ENCODE peak calls at places on chromosomes 6 and 20, in ten cellular contexts. I is AG04450, X is PC-3, C is BE2C, G is upper lobe of right lung, E is neural progenitor cell, V is left lung, P is breast epithelium, R is mucosa of descending colon, K is cardiac muscle cell. N is an unnamed sample.
A peak's percentile ranks its signal among the peaks of the same experiment; 100 is the strongest.

GRCh38 chr6:163180874-163181541 is 233.5 kb upstream of the QKI start:
- DNase-seq in C (peak; percentile 24), I (no peak), G (peak; percentile 87), P (no peak), V (peak; percentile 69), E (peak; percentile 81), R (peak; percentile 43), K (peak; percentile 84), X (peak; percentile 77), N (peak; percentile 75)

GRCh38 chr20:2340823-2341222 is 39.9 kb upstream of the TGM6 start:
- DNase-seq in I (no peak), P (no peak), R (no peak), V (no peak), X (no peak), E (no peak), K (no peak), G (no peak), C (no peak), N (no peak)

GRCh38 chr20:14882846-14883245 is 545.4 kb upstream of the FLRT3 start:
- DNase-seq in C (no peak), X (no peak), V (no peak), G (no peak), P (no peak), I (no peak), K (no peak), E (no peak), R (no peak), N (no peak)

GRCh38 chr6:105022416-105022815 is 65.5 kb downstream of the LIN28B start:
- DNase-seq in X (no peak), P (no peak), K (no peak), I (no peak), G (no peak), R (no peak), E (peak; percentile 8), V (no peak), C (no peak), N (no peak)

GRCh38 chr20:17570347-17571152 is 675 bp downstream of the DSTN start:
- DNase-seq in C (peak; percentile 72), K (peak; percentile 55), P (peak; percentile 58), G (peak; percentile 83), I (no peak), X (peak; percentile 49), E (peak; percentile 80), R (peak; percentile 77), V (peak; percentile 55), N (peak; percentile 60)

GRCh38 chr20:610130-611046 is at the start of gene TCF15:
- DNase-seq in V (no peak), P (peak; percentile 5), I (no peak), X (peak; percentile 40), K (peak; percentile 44), E (peak; percentile 87), R (no peak), C (peak; percentile 75), G (peak; percentile 55), N (peak; percentile 11)

GRCh38 chr6:157240059-157240959 is 83.0 kb downstream of the TMEM242 start:
- DNase-seq in E (peak; percentile 55), I (no peak), K (peak; percentile 38), R (peak; percentile 75), X (peak; percentile 60), V (no peak), G (peak; percentile 59), C (no peak), P (no peak), N (peak; percentile 33)

GRCh38 chr6:35717449-35718353 is 19.1 kb upstream of the ARMC12 start:
- DNase-seq in V (no peak), C (no peak), K (no peak), G (peak; percentile 61), E (no peak), R (no peak), I (no peak), X (no peak), P (peak; percentile 28), N (no peak)

GRCh38 chr6:159250633-159251032 is 81.4 kb downstream of the FNDC1 start:
- DNase-seq in E (no peak), R (no peak), X (no peak), P (no peak), I (no peak), K (no peak), C (no peak), V (no peak), G (no peak), N (no peak)

GRCh38 chr6:159255434-159255951 is 86.3 kb downstream of the FNDC1 start:
- DNase-seq in R (no peak), X (no peak), V (no peak), C (no peak), P (no peak), I (no peak), E (no peak), K (no peak), G (no peak), N (no peak)

GRCh38 chr6:159252955-159253508 is 83.8 kb downstream of the FNDC1 start:
- DNase-seq in R (no peak), K (peak; percentile 75), I (peak; percentile 4), P (no peak), C (peak; percentile 20), G (no peak), E (peak; percentile 68), X (peak; percentile 39), V (no peak), N (peak; percentile 64)

GRCh38 chr6:159256128-159256527 is 86.9 kb downstream of the FNDC1 start:
- DNase-seq in K (no peak), P (no peak), V (no peak), E (no peak), I (no peak), C (no peak), G (no peak), R (no peak), X (no peak), N (no peak)

DNA sequence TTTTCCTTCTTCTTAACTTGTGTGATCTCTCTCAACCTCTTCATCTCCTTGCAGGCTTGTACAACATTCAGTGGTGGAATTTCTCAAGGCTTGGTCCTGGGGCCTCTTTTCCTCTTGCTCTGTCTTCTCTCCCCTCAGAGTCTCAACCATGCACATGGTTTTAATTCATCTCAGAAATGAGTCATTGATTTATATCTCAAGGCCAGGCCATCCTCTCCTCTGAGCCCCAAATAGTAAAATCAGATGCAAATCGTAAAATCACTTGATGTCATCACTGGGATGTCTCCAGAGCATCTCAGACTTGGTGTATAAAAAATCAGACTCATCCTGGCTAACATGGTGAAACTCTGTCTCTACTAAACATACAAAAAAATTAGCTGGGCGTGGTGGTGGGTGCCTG is 85.0 kb downstream of the FNDC1 start:
- DNase-seq in X (no peak), V (no peak), R (no peak), K (no peak), C (no peak), P (no peak), I (no peak), E (no peak), G (no peak), N (no peak)
- TF ChIP-seq CTCF in X (no peak), V (no peak), R (no peak), K (no peak), C (no peak), P (no peak), I (no peak), E (no peak), G (no peak), N (no peak)

GRCh38 chr6:88965691-88966090 is 2.3 kb upstream of the RNGTT start:
- DNase-seq in C (no peak), G (no peak), K (no peak), X (no peak), I (no peak), P (no peak), V (no peak), R (no peak), E (no peak), N (no peak)

GRCh38 chr6:88967891-88968290 is 4.5 kb upstream of the RNGTT start:
- DNase-seq in V (no peak), C (no peak), P (no peak), X (no peak), G (no peak), E (no peak), R (no peak), I (no peak), K (no peak), N (no peak)

GRCh38 chr6:88963139-88964090 is at the start of gene RNGTT:
- DNase-seq in E (peak; percentile 98), V (peak; percentile 99), G (peak; percentile 100), K (peak; percentile 99), X (peak; percentile 93), I (peak; percentile 90), P (peak; percentile 98), C (peak; percentile 99), R (peak; percentile 99), N (peak; percentile 97)

GRCh38 chr6:88958842-88959241 is 4.6 kb downstream of the RNGTT start:
- DNase-seq in G (no peak), P (no peak), K (no peak), C (no peak), V (no peak), E (no peak), X (no peak), I (no peak), R (no peak), N (no peak)

DNA sequence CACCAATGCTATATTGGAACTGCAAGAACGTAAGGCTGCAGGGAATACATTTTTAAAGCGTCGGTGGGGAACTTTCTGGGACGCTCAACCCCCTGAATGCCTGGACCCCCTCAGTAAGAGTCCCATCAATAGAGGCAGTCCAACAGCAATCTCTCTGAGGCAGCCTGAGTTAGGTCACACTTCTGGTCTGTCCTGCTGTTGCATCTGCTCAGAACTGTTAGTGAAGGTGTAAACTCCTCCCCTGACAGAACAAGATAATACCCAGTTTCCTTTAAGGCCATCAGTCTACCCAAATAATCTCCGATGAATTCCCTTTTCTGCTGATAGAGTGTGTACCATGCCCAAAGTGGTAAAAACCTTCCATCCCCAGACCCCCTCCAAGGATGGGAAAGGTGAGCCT is 1.1 kb upstream of the RNGTT start:
- DNase-seq in G (no peak), P (no peak), E (no peak), R (no peak), I (no peak), V (no peak), X (no peak), C (no peak), K (no peak), N (no peak)
- H3K4me3 ChIP-seq in G (peak overlapping the region; percentile 99), P (no peak overlapping the region), E (peak overlapping the region; percentile 84), R (no peak overlapping the region), I (peak overlapping the region; percentile 64), V (peak overlapping the region; percentile 55), X (peak overlapping the region; percentile 80), C (peak overlapping the region; percentile 99), K (peak overlapping the region; percentile 71), N (peak overlapping the region; percentile 98)

DNA sequence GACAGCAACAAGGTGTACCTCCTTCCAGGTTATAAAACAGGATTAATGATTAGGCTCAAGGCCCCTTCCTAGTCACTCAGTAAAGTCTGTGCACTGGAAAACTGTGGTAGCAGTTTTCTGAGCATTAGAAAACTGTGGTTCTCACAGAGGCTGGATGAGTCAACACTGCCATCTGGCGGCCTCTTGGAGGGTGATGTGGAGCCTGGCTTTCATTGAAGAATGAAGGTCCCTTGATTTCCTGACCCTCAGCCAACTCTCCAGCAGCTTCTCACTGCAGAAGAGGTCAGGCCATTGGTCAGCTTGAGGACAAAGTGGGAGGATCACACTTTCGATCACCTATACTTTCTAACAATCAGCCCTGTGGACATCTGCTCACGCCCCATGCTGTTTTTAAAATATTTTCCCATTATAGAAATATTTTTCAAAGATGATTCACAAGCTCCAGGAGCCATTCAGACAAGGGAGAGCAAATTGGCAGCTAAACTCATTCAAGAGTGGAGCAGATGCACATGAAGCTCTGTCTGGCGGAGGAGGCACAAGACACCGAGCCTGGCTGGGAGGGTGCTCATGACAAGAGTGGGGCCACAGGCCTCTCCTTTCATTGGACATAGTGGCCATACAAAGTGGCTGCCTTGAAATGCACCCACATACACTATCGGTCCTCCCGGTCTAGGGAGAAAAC is 23.1 kb downstream of the PSMB1 start:
- DNase-seq in P (peak; percentile 69), R (peak; percentile 75), I (peak; percentile 46), G (peak; percentile 72), E (peak; percentile 84), X (peak; percentile 70), V (peak; percentile 58), C (peak; percentile 73), K (peak; percentile 83), N (peak; percentile 80)
- TF ChIP-seq CTCF in P (peak; percentile 39), R (peak; percentile 46), I (peak; percentile 99), G (peak; percentile 84), E (peak; percentile 93), X (peak; percentile 83), V (peak; percentile 83), C (peak; percentile 97), K (peak; percentile 94), N (peak; percentile 98)

DNA sequence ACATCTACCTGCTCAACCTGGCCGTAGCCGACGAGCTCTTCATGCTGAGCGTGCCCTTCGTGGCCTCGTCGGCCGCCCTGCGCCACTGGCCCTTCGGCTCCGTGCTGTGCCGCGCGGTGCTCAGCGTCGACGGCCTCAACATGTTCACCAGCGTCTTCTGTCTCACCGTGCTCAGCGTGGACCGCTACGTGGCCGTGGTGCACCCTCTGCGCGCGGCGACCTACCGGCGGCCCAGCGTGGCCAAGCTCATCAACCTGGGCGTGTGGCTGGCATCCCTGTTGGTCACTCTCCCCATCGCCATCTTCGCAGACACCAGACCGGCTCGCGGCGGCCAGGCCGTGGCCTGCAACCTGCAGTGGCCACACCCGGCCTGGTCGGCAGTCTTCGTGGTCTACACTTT is 619 bp downstream of the SSTR4 start:
- DNase-seq in C (no peak), V (no peak), G (no peak), K (no peak), R (no peak), I (no peak), X (no peak), E (no peak), P (no peak), N (no peak)
- H3K4me3 ChIP-seq in C (no peak overlapping the region), V (no peak overlapping the region), G (no peak overlapping the region), K (no peak overlapping the region), R (no peak overlapping the region), I (no peak overlapping the region), X (no peak overlapping the region), E (peak overlapping the region; percentile 51), P (no peak overlapping the region), N (no peak overlapping the region)

N was measured in fibroblast of pulmonary artery.